ENCODE peak calls at places on chromosomes 3 and 15, in six cellular contexts. One of them, this sample, is unnamed.

GRCh38 chr3:10371167-10371566 is 50.3 kb upstream of the SEC13 start:
- DNase-seq in islet precursor cell: no peak
- DNase-seq in left lung: peak
- DNase-seq in IMR-90: peak
- DNase-seq in A549: no peak
- DNase-seq in central memory CD4-positive, alpha-beta T cell: no peak
- DNase-seq in this sample: no peak

GRCh38 chr15:100174532-100174931 is 167.2 kb downstream of the ADAMTS17 start:
- DNase-seq in IMR-90: no peak
- DNase-seq in central memory CD4-positive, alpha-beta T cell: no peak
- DNase-seq in left lung: no peak
- DNase-seq in A549: no peak
- DNase-seq in islet precursor cell: peak
- DNase-seq in this sample: no peak

GRCh38 chr15:40766906-40767837 is 2.6 kb upstream of the C15orf62 start:
- DNase-seq in central memory CD4-positive, alpha-beta T cell: no peak
- DNase-seq in IMR-90: peak
- DNase-seq in A549: peak
- DNase-seq in left lung: no peak
- DNase-seq in islet precursor cell: peak
- DNase-seq in this sample: no peak

GRCh38 chr15:48366574-48367312 is 35.5 kb downstream of the DUT start:
- DNase-seq in left lung: no peak
- DNase-seq in IMR-90: no peak
- DNase-seq in central memory CD4-positive, alpha-beta T cell: no peak
- DNase-seq in islet precursor cell: no peak
- DNase-seq in A549: no peak
- DNase-seq in this sample: no peak

GRCh38 chr3:105907790-105908189 is 39.0 kb upstream of the CBLB start:
- DNase-seq in A549: no peak
- DNase-seq in central memory CD4-positive, alpha-beta T cell: no peak
- DNase-seq in IMR-90: no peak
- DNase-seq in left lung: no peak
- DNase-seq in islet precursor cell: no peak
- DNase-seq in this sample: no peak

GRCh38 chr3:5330152-5330810 is 142.8 kb downstream of the EDEM1 start:
- DNase-seq in A549: peak
- DNase-seq in IMR-90: peak
- DNase-seq in left lung: no peak
- DNase-seq in central memory CD4-positive, alpha-beta T cell: no peak
- DNase-seq in islet precursor cell: no peak
- DNase-seq in this sample: no peak

GRCh38 chr3:182989566-182989965 is 9.2 kb upstream of the DCUN1D1 start:
- DNase-seq in IMR-90: no peak
- DNase-seq in central memory CD4-positive, alpha-beta T cell: no peak
- DNase-seq in A549: no peak
- DNase-seq in islet precursor cell: no peak
- DNase-seq in left lung: no peak
- DNase-seq in this sample: no peak

GRCh38 chr3:81816473-81817260 is 55.2 kb upstream of the GBE1 start:
- DNase-seq in left lung: no peak
- DNase-seq in islet precursor cell: no peak
- DNase-seq in central memory CD4-positive, alpha-beta T cell: no peak
- DNase-seq in A549: no peak
- DNase-seq in IMR-90: peak
- DNase-seq in this sample: no peak

GRCh38 chr15:25982736-25983135 is 119.6 kb upstream of the ATP10A start:
- DNase-seq in central memory CD4-positive, alpha-beta T cell: no peak
- DNase-seq in IMR-90: no peak
- DNase-seq in A549: no peak
- DNase-seq in islet precursor cell: no peak
- DNase-seq in left lung: no peak
- DNase-seq in this sample: no peak

GRCh38 chr3:126142652-126143051 is 37.7 kb downstream of the ALDH1L1 start:
- DNase-seq in islet precursor cell: peak
- DNase-seq in left lung: no peak
- DNase-seq in IMR-90: no peak
- DNase-seq in central memory CD4-positive, alpha-beta T cell: no peak
- DNase-seq in A549: no peak
- DNase-seq in this sample: no peak

GRCh38 chr3:14570864-14571263 is 30.7 kb upstream of the GRIP2 start:
- DNase-seq in IMR-90: no peak
- DNase-seq in central memory CD4-positive, alpha-beta T cell: no peak
- DNase-seq in islet precursor cell: no peak
- DNase-seq in left lung: no peak
- DNase-seq in A549: no peak
- DNase-seq in this sample: no peak

GRCh38 chr15:101439285-101439919 is 50.1 kb downstream of the PCSK6 start:
- DNase-seq in central memory CD4-positive, alpha-beta T cell: no peak
- DNase-seq in A549: peak
- DNase-seq in islet precursor cell: no peak
- DNase-seq in left lung: no peak
- DNase-seq in IMR-90: no peak
- DNase-seq in this sample: no peak

GRCh38 chr15:47367991-47368390 is 349.3 kb upstream of the SEMA6D start:
- DNase-seq in left lung: no peak
- DNase-seq in IMR-90: no peak
- DNase-seq in A549: no peak
- DNase-seq in islet precursor cell: no peak
- DNase-seq in central memory CD4-positive, alpha-beta T cell: no peak
- DNase-seq in this sample: no peak

GRCh38 chr3:5390221-5390620 is 202.7 kb downstream of the EDEM1 start:
- DNase-seq in islet precursor cell: no peak
- DNase-seq in central memory CD4-positive, alpha-beta T cell: no peak
- DNase-seq in A549: no peak
- DNase-seq in left lung: no peak
- DNase-seq in IMR-90: no peak
- DNase-seq in this sample: no peak

This sample was measured in AG04449.